ENCODE peak calls at places on chromosomes 2 and 18, in four cellular contexts. E, A, Z and G are unnamed samples.

GRCh38 chr18:419542-420175 is 80.8 kb downstream of the COLEC12 start:
- DNase-seq in E (no peak), A (no peak), Z (no peak), G (no peak)

GRCh38 chr2:37020212-37020886 is 54.0 kb upstream of the STRN start:
- DNase-seq in E (peak; percentile 44), A (peak; percentile 89), Z (peak; percentile 71), G (peak; percentile 72)

GRCh38 chr2:120938132-120938771 is 202.6 kb downstream of the GLI2 start:
- DNase-seq in E (no peak), A (no peak), Z (no peak), G (no peak)

GRCh38 chr2:233857511-233858118 is 3.3 kb upstream of the HJURP start:
- DNase-seq in E (no peak), A (no peak), Z (peak; percentile 72), G (peak; percentile 23)

GRCh38 chr2:104939570-104940235 is 85.8 kb downstream of the POU3F3 start:
- DNase-seq in E (no peak), A (no peak), Z (no peak), G (peak; percentile 44)

GRCh38 chr2:97963880-97964279 is 31.9 kb downstream of the TMEM131 start:
- DNase-seq in E (no peak), A (no peak), Z (no peak), G (no peak)

GRCh38 chr2:11621465-11621864 is 48.5 kb downstream of the NTSR2 start:
- DNase-seq in E (no peak), A (no peak), Z (no peak), G (no peak)

GRCh38 chr2:38217401-38218188 is 141.6 kb upstream of the CYP1B1 start:
- DNase-seq in E (no peak), A (no peak), Z (no peak), G (no peak)

GRCh38 chr2:26716340-26716739 is 23.8 kb downstream of the KCNK3 start:
- DNase-seq in E (no peak), A (no peak), Z (no peak), G (no peak)

GRCh38 chr18:9475643-9476580 is 599 bp downstream of the RALBP1 start:
- DNase-seq in E (peak; percentile 38), A (peak; percentile 38), Z (no peak), G (peak; percentile 13)

GRCh38 chr2:19035238-19035637 is 323.2 kb downstream of the OSR1 start:
- DNase-seq in E (peak; percentile 68), A (peak; percentile 45), Z (no peak), G (peak; percentile 18)

GRCh38 chr2:182358601-182359000 is 68.2 kb downstream of the PDE1A start:
- DNase-seq in E (no peak), A (no peak), Z (no peak), G (no peak)

GRCh38 chr2:183035298-183035953 is 2.8 kb downstream of the NCKAP1 start:
- DNase-seq in E (no peak), A (no peak), Z (no peak), G (no peak)

GRCh38 chr2:204901591-204901990 is 356.3 kb downstream of the PARD3B start:
- DNase-seq in E (no peak), A (no peak), Z (no peak), G (no peak)

GRCh38 chr2:218387369-218388194 is 5.5 kb downstream of the SLC11A1 start:
- DNase-seq in E (no peak), A (peak; percentile 49), Z (peak; percentile 66), G (peak; percentile 69)

GRCh38 chr2:189498205-189498604 is 56.9 kb downstream of the WDR75 start:
- DNase-seq in E (no peak), A (no peak), Z (no peak), G (no peak)

GRCh38 chr2:62460175-62460574 is 45.8 kb downstream of the TMEM17 start:
- DNase-seq in E (no peak), A (no peak), Z (no peak), G (no peak)

GRCh38 chr2:219430633-219431615 is 3.7 kb upstream of the SPEG start:
- DNase-seq in E (peak; percentile 23), A (peak; percentile 52), Z (no peak), G (no peak)

GRCh38 chr2:229339613-229340012 is 68.5 kb upstream of the PID1 start:
- DNase-seq in E (no peak), A (no peak), Z (no peak), G (peak; percentile 28)

GRCh38 chr2:148519013-148519412 is 125.5 kb upstream of the EPC2 start:
- DNase-seq in E (no peak), A (no peak), Z (no peak), G (no peak)

GRCh38 chr2:18752667-18753422 is 163.5 kb upstream of the NT5C1B start:
- DNase-seq in E (no peak), A (no peak), Z (no peak), G (no peak)

GRCh38 chr2:72148975-72149555 is 1.4 kb upstream of the CYP26B1 start:
- DNase-seq in E (no peak), A (peak; percentile 24), Z (peak; percentile 39), G (peak; percentile 27)

GRCh38 chr2:64401501-64401880 is 52.5 kb upstream of the LGALSL start:
- DNase-seq in E (no peak), A (no peak), Z (no peak), G (no peak)

GRCh38 chr2:233470007-233470687 is 96.4 kb downstream of the USP40 start:
- DNase-seq in E (peak; percentile 51), A (peak; percentile 84), Z (peak; percentile 29), G (peak; percentile 32)

GRCh38 chr18:43587538-43588153 is 310.4 kb upstream of the SYT4 start:
- DNase-seq in E (no peak), A (no peak), Z (no peak), G (no peak)

GRCh38 chr2:14288016-14288415 is 344.5 kb upstream of the LRATD1 start:
- DNase-seq in E (no peak), A (no peak), Z (no peak), G (no peak)
- TF ChIP-seq CTCF in E (no peak), A (no peak), Z (no peak), G (no peak)

GRCh38 chr2:46335404-46335965 is 38.3 kb downstream of the EPAS1 start:
- DNase-seq in E (peak; percentile 64), A (peak; percentile 62), Z (no peak), G (peak; percentile 30)
- H3K4me3 ChIP-seq in E (peak overlapping the region; percentile 48), A (peak overlapping the region; percentile 31), Z (peak overlapping the region; percentile 10), G (no peak overlapping the region)

GRCh38 chr2:108929896-108930425 is 59.1 kb downstream of the EDAR start:
- DNase-seq in E (no peak), A (no peak), Z (no peak), G (no peak)
- H3K27me3 ChIP-seq in E (peaks cover 24% of the 10 kb centered on the region), A (peaks cover 27% of the 10 kb centered on the region), Z (no peaks in the 10 kb centered on the region), G (no peaks in the 10 kb centered on the region)

DNA sequence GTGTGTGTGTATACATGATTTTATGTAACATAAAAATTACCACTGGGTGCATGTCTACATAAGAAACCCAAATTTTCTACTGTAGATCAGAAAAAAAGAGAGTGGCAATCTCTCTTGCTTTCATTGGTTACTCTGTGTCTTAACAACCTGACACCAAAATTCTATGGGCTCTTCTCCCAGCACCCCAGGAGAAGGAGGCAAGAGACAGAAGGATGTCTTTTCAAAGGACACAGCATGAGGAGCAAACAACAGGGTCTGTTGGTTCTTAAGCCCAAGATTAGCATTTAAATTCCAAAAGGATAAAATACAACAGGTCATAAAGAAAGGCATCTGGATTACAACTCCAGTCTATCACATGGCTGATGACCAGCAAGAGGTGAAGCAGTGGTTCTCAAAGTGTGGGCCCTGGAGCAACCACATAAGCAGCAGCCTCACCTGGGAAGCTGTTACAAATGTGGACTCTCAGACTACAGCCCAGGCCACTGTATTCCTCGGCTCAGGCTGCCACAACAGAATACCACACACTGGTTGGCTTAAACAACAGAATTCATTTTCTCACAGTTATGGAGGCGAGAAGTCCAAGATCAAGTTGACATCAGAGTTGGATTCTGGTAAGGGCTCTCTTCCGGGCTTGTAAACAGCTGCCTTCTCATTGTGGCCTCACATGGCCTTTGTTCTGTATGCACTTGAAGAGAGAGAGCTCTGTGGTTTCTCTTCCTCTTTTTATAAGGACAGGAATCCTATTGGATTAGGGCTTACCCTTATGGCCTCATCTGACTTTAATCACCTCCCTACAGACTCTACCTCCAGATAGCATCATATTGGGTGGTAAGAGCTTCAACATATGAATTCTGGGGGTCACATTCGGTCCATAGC is 79.8 kb upstream of the RNF152 start:
- DNase-seq in E (no peak), A (no peak), Z (no peak), G (no peak)
- TF ChIP-seq CTCF in E (no peak), A (no peak), Z (no peak), G (no peak)

GRCh38 chr2:86037141-86037794 is 68.4 kb downstream of the POLR1A start:
- DNase-seq in E (peak; percentile 84), A (peak; percentile 86), Z (peak; percentile 49), G (peak; percentile 61)
- H3K4me3 ChIP-seq in E (no peak overlapping the region), A (no peak overlapping the region), Z (no peak overlapping the region), G (no peak overlapping the region)

GRCh38 chr2:133865141-133865540 is 296.9 kb upstream of the NCKAP5 start:
- DNase-seq in E (no peak), A (no peak), Z (no peak), G (no peak)

GRCh38 chr2:133863106-133863800 is 295.0 kb upstream of the NCKAP5 start:
- DNase-seq in E (no peak), A (no peak), Z (no peak), G (no peak)

GRCh38 chr2:133859578-133859977 is 291.3 kb upstream of the NCKAP5 start:
- DNase-seq in E (no peak), A (no peak), Z (no peak), G (no peak)

GRCh38 chr2:133867131-133867530 is 298.9 kb upstream of the NCKAP5 start:
- DNase-seq in E (no peak), A (no peak), Z (no peak), G (no peak)

DNA sequence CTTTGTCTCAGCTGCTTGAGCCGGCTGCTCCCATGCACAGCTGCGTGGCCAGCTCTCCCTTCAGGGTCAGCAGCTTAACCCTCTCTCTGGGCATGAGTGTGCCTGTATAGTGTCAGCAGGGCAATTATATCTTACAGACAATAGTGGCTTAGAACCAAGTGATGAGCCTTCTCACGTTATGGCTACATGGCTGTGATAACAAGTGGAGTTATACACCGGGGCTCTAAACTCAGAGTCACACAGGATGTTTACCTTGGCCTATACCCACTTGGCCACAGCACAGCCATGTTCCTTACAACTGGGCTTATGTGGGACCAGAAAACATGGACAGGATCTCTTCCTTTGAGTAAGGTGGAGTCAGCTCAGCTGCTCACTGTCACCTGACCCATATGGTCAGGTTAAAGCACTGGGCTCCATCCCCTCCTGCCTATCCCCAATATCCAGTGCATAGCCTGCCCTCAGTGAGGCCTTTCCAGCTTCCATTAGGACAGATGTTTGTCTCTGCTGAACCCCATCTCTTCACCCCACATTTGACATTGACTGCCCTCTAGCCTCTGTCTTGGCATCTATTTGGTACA is 294.2 kb upstream of the NCKAP5 start:
- DNase-seq in E (no peak), A (no peak), Z (no peak), G (no peak)
- H3K27me3 ChIP-seq in E (peaks cover 6% of the 10 kb centered on the region), A (no peaks in the 10 kb centered on the region), Z (no peaks in the 10 kb centered on the region), G (no peaks in the 10 kb centered on the region)

GRCh38 chr2:173298536-173299097 is 56.1 kb upstream of the CDCA7 start:
- DNase-seq in E (no peak), A (no peak), Z (no peak), G (no peak)

GRCh38 chr2:173300458-173300857 is 54.2 kb upstream of the CDCA7 start:
- DNase-seq in E (no peak), A (no peak), Z (no peak), G (no peak)

GRCh38 chr2:173296235-173296634 is 58.4 kb upstream of the CDCA7 start:
- DNase-seq in E (no peak), A (no peak), Z (no peak), G (no peak)

GRCh38 chr2:173305303-173305702 is 49.4 kb upstream of the CDCA7 start:
- DNase-seq in E (no peak), A (no peak), Z (no peak), G (no peak)

GRCh38 chr2:173299764-173300163 is 54.9 kb upstream of the CDCA7 start:
- DNase-seq in E (no peak), A (no peak), Z (no peak), G (no peak)
- TF ChIP-seq CTCF in E (no peak), A (no peak), Z (no peak), G (no peak)